ENCODE peak calls at places on chromosomes 3 and 15, in six cellular contexts. D is cardiac muscle cell, Y is transverse colon, I is cardiac fibroblast, U is mucosa of descending colon, E is ovary. X is an unnamed sample.

GRCh38 chr15:47288794-47289193 is 428.5 kb upstream of the SEMA6D start:
- DNase-seq in D (no peak), Y (no peak), I (no peak), U (no peak), E (no peak), X (no peak)

GRCh38 chr3:81823086-81823485 is 61.6 kb upstream of the GBE1 start:
- DNase-seq in D (no peak), Y (no peak), I (no peak), U (no peak), E (no peak), X (no peak)

GRCh38 chr3:140206196-140207040 is 271.4 kb downstream of the CLSTN2 start:
- DNase-seq in D (peak; percentile 44), Y (no peak), I (peak; percentile 36), U (no peak), E (no peak), X (no peak)

GRCh38 chr3:165526367-165526766 is 310.9 kb downstream of the BCHE start:
- DNase-seq in D (no peak), Y (no peak), I (no peak), U (no peak), E (no peak), X (no peak)

GRCh38 chr3:139346771-139347170 is 3.0 kb downstream of the MRPS22 start:
- DNase-seq in D (no peak), Y (no peak), I (no peak), U (no peak), E (no peak), X (no peak)

GRCh38 chr3:42513121-42513520 is 10.7 kb downstream of the VIPR1 start:
- DNase-seq in D (no peak), Y (no peak), I (no peak), U (no peak), E (no peak), X (no peak)

GRCh38 chr15:82262422-82263026 is at the start of the genes EFL1 and SAXO2:
- DNase-seq in D (peak; percentile 92), Y (peak; percentile 96), I (peak; percentile 90), U (peak; percentile 97), E (peak; percentile 78), X (peak; percentile 47)

GRCh38 chr3:36843065-36844051 is 79.0 kb upstream of the DCLK3 start:
- DNase-seq in D (peak; percentile 30), Y (no peak), I (peak; percentile 67), U (no peak), E (no peak), X (no peak)

GRCh38 chr15:59247364-59247763 is 40.7 kb downstream of the LDHAL6B start:
- DNase-seq in D (peak; percentile 87), Y (peak; percentile 74), I (peak; percentile 86), U (no peak), E (no peak), X (no peak)

GRCh38 chr3:136931587-136931986 is 26.2 kb upstream of the IL20RB start:
- DNase-seq in D (no peak), Y (peak; percentile 16), I (no peak), U (no peak), E (no peak), X (no peak)

GRCh38 chr3:102105113-102105642 is 255.9 kb downstream of the NFKBIZ start:
- DNase-seq in D (no peak), Y (no peak), I (no peak), U (no peak), E (no peak), X (no peak)

GRCh38 chr15:70284438-70285214 is 186.9 kb upstream of the TLE3 start:
- DNase-seq in D (no peak), Y (no peak), I (no peak), U (no peak), E (no peak), X (no peak)

GRCh38 chr15:83853232-83853631 is 199.3 kb downstream of the ADAMTSL3 start:
- DNase-seq in D (no peak), Y (no peak), I (no peak), U (no peak), E (no peak), X (no peak)

GRCh38 chr15:95840004-95840403 is 490.5 kb upstream of the NR2F2 start:
- DNase-seq in D (peak; percentile 80), Y (no peak), I (peak; percentile 91), U (no peak), E (peak; percentile 39), X (peak; percentile 66)

GRCh38 chr15:62895905-62896316 is 146.6 kb upstream of the TPM1 start:
- DNase-seq in D (peak; percentile 73), Y (no peak), I (peak; percentile 96), U (no peak), E (no peak), X (no peak)

GRCh38 chr3:15859507-15860013 is 61.8 kb upstream of the ANKRD28 start:
- DNase-seq in D (peak; percentile 84), Y (peak; percentile 86), I (peak; percentile 65), U (peak; percentile 89), E (peak; percentile 84), X (no peak)

GRCh38 chr3:192408721-192409151 is 318.6 kb downstream of the FGF12 start:
- DNase-seq in D (peak; percentile 10), Y (no peak), I (peak; percentile 24), U (no peak), E (no peak), X (no peak)

GRCh38 chr3:192408007-192408655 is 319.2 kb downstream of the FGF12 start:
- DNase-seq in D (peak; percentile 48), Y (no peak), I (peak; percentile 26), U (no peak), E (no peak), X (no peak)

GRCh38 chr3:192410684-192410960 is 316.7 kb downstream of the FGF12 start:
- DNase-seq in D (no peak), Y (no peak), I (no peak), U (no peak), E (no peak), X (no peak)

GRCh38 chr3:192409203-192409837 is 318.0 kb downstream of the FGF12 start:
- DNase-seq in D (peak; percentile 44), Y (no peak), I (peak; percentile 46), U (no peak), E (no peak), X (no peak)

GRCh38 chr3:192409838-192410683 is 317.3 kb downstream of the FGF12 start:
- DNase-seq in D (peak; percentile 52), Y (no peak), I (peak; percentile 42), U (no peak), E (no peak), X (no peak)
- TF ChIP-seq CTCF in D (peak; percentile 3), Y (no peak), I (no peak), U (no peak), E (no peak), X (no peak)

DNA sequence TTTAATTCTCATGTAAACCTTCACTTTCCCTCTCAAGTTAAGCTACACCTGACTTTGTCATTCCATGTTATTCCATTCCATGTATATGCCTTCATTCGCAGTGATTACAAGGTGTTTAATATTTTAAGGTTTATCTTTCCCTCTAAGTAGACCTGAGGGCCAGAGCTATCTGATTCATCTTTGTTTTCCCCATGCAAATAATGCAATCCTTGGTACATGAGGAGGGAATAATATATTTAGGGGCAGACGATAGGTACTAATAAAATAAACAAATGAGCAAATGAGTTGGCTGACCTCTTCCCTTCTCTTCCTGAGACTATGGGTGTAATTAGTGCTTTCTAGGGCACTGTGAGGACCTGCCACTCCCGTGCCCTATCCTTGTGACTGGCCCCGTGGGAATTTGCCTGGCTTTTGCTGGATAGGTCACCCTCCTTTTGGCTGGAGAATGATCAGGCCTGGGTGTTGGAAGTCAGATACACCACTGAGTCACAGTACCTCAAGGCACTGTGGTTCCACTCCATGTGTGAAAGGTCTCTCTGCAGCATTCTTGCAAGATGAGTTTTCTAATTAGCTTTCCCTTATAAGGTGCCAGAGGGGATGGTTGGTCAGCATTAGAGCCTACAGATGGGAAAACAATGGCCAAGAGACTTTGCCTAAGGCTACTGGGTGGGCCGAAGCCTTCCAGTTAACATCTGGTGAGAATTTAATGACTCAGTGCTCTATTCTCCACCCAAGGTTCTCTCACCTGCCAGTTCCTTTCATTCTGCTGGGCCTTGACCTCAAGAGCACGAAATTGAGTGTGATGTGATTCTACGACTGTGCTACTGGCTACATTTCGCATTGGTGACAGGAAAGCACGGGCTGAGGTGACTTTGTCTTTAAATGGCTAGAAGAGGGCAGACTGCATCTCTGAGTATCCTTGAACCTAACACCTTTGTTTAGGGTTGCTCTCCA is 183.1 kb downstream of the P3H2 start:
- DNase-seq in D (peak; percentile 71), Y (no peak), I (peak; percentile 97), U (no peak), E (no peak), X (peak; percentile 98)
- H3K4me3 ChIP-seq in D (no peak overlapping the region), Y (no peak overlapping the region), I (no peak overlapping the region), U (no peak overlapping the region), E (no peak overlapping the region), X (no peak overlapping the region)

GRCh38 chr3:19029837-19030835 is 118.2 kb upstream of the KCNH8 start:
- DNase-seq in D (no peak), Y (no peak), I (no peak), U (no peak), E (no peak), X (no peak)
- TF ChIP-seq CTCF in D (no peak), Y (no peak), I (no peak), U (no peak), E (no peak), X (no peak)

GRCh38 chr3:64266065-64266874 is 41.0 kb upstream of the PRICKLE2 start:
- DNase-seq in D (peak; percentile 90), Y (peak; percentile 16), I (peak; percentile 96), U (no peak), E (peak; percentile 52), X (peak; percentile 92)
- H3K4me3 ChIP-seq in D (peak overlapping the region; percentile 84), Y (peak overlapping the region; percentile 51), I (peak overlapping the region; percentile 75), U (no peak overlapping the region), E (peak overlapping the region; percentile 65), X (peak overlapping the region; percentile 76)

DNA sequence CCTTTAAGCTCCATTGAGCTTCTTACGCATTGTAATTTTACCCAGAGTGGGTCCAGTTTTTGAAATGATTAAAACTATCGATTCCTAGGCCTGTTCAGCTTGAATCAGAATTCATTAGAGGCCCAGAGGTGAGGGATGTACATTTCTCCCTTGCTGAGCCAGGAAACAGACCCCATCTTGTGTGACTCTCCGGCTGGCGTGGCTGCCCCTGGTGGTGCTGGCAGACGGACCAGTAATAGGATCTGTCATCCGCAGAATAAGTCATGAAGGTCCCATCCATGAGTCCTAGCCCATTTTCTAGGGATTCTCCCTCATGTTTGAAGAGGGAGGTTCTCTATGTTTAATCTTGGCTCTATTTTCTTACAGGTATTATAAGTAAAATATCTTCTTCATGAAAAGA is 40.2 kb upstream of the VPS8 start:
- DNase-seq in D (no peak), Y (no peak), I (no peak), U (no peak), E (no peak), X (no peak)
- TF ChIP-seq CTCF in D (no peak), Y (no peak), I (no peak), U (no peak), E (no peak), X (no peak)